ENCODE peak calls at places on chromosomes 2 and 18, in ten cellular contexts. One of them, this sample, is unnamed.

GRCh38 chr2:70104231-70105111 is 17.2 kb downstream of the PCBP1 start:
- DNase-seq in hypothalamus: no peak
- DNase-seq in thoracic aorta: no peak
- DNase-seq in NCI-H446 treated with DMSO at 0.1 percent for 48 hours: no peak
- DNase-seq in stimulated activated CD4-positive, alpha-beta T cell treated with anti-CD3 and anti-CD28 coated beads, Interleukin-1b, Interleukin-23, amount 100 ng/mL, for 24 hours: no peak
- DNase-seq in psoas muscle: no peak
- DNase-seq in brain microvascular endothelial cell: peak
- DNase-seq in activated CD4-positive, alpha-beta T cell treated with anti-CD3 and anti-CD28 coated beads, Interleukin-2, amount 50 U/mL, for 1 hour: peak
- DNase-seq in GM13977: peak
- DNase-seq in EL: peak
- DNase-seq in this sample: no peak

GRCh38 chr18:70046207-70046606 is 98.5 kb upstream of the CD226 start:
- DNase-seq in hypothalamus: no peak
- DNase-seq in thoracic aorta: no peak
- DNase-seq in NCI-H446 treated with DMSO at 0.1 percent for 48 hours: no peak
- DNase-seq in stimulated activated CD4-positive, alpha-beta T cell treated with anti-CD3 and anti-CD28 coated beads, Interleukin-1b, Interleukin-23, amount 100 ng/mL, for 24 hours: no peak
- DNase-seq in psoas muscle: no peak
- DNase-seq in brain microvascular endothelial cell: no peak
- DNase-seq in activated CD4-positive, alpha-beta T cell treated with anti-CD3 and anti-CD28 coated beads, Interleukin-2, amount 50 U/mL, for 1 hour: no peak
- DNase-seq in GM13977: no peak
- DNase-seq in EL: no peak
- DNase-seq in this sample: no peak

GRCh38 chr2:1709970-1710560 is 34.2 kb downstream of the PXDN start:
- DNase-seq in hypothalamus: no peak
- DNase-seq in thoracic aorta: no peak
- DNase-seq in NCI-H446 treated with DMSO at 0.1 percent for 48 hours: no peak
- DNase-seq in stimulated activated CD4-positive, alpha-beta T cell treated with anti-CD3 and anti-CD28 coated beads, Interleukin-1b, Interleukin-23, amount 100 ng/mL, for 24 hours: no peak
- DNase-seq in psoas muscle: no peak
- DNase-seq in brain microvascular endothelial cell: no peak
- DNase-seq in activated CD4-positive, alpha-beta T cell treated with anti-CD3 and anti-CD28 coated beads, Interleukin-2, amount 50 U/mL, for 1 hour: no peak
- DNase-seq in GM13977: no peak
- DNase-seq in EL: no peak
- DNase-seq in this sample: no peak

GRCh38 chr2:120299024-120299423 is 46.4 kb downstream of the RALB start:
- DNase-seq in hypothalamus: no peak
- DNase-seq in thoracic aorta: no peak
- DNase-seq in NCI-H446 treated with DMSO at 0.1 percent for 48 hours: no peak
- DNase-seq in stimulated activated CD4-positive, alpha-beta T cell treated with anti-CD3 and anti-CD28 coated beads, Interleukin-1b, Interleukin-23, amount 100 ng/mL, for 24 hours: no peak
- DNase-seq in psoas muscle: no peak
- DNase-seq in brain microvascular endothelial cell: no peak
- DNase-seq in activated CD4-positive, alpha-beta T cell treated with anti-CD3 and anti-CD28 coated beads, Interleukin-2, amount 50 U/mL, for 1 hour: no peak
- DNase-seq in GM13977: no peak
- DNase-seq in EL: no peak
- DNase-seq in this sample: no peak

GRCh38 chr18:35144628-35145027 is 96.2 kb upstream of the ZNF397 start:
- DNase-seq in hypothalamus: no peak
- DNase-seq in thoracic aorta: no peak
- DNase-seq in NCI-H446 treated with DMSO at 0.1 percent for 48 hours: no peak
- DNase-seq in stimulated activated CD4-positive, alpha-beta T cell treated with anti-CD3 and anti-CD28 coated beads, Interleukin-1b, Interleukin-23, amount 100 ng/mL, for 24 hours: no peak
- DNase-seq in psoas muscle: no peak
- DNase-seq in brain microvascular endothelial cell: no peak
- DNase-seq in activated CD4-positive, alpha-beta T cell treated with anti-CD3 and anti-CD28 coated beads, Interleukin-2, amount 50 U/mL, for 1 hour: no peak
- DNase-seq in GM13977: no peak
- DNase-seq in EL: no peak
- DNase-seq in this sample: no peak

GRCh38 chr18:12741351-12741750 is 38.5 kb downstream of the PSMG2 start:
- DNase-seq in hypothalamus: no peak
- DNase-seq in thoracic aorta: no peak
- DNase-seq in NCI-H446 treated with DMSO at 0.1 percent for 48 hours: no peak
- DNase-seq in stimulated activated CD4-positive, alpha-beta T cell treated with anti-CD3 and anti-CD28 coated beads, Interleukin-1b, Interleukin-23, amount 100 ng/mL, for 24 hours: no peak
- DNase-seq in psoas muscle: no peak
- DNase-seq in brain microvascular endothelial cell: peak
- DNase-seq in activated CD4-positive, alpha-beta T cell treated with anti-CD3 and anti-CD28 coated beads, Interleukin-2, amount 50 U/mL, for 1 hour: no peak
- DNase-seq in GM13977: no peak
- DNase-seq in EL: peak
- DNase-seq in this sample: no peak

GRCh38 chr2:195486987-195487644 is 169.9 kb upstream of the SLC39A10 start:
- DNase-seq in hypothalamus: no peak
- DNase-seq in thoracic aorta: no peak
- DNase-seq in NCI-H446 treated with DMSO at 0.1 percent for 48 hours: peak
- DNase-seq in stimulated activated CD4-positive, alpha-beta T cell treated with anti-CD3 and anti-CD28 coated beads, Interleukin-1b, Interleukin-23, amount 100 ng/mL, for 24 hours: no peak
- DNase-seq in psoas muscle: no peak
- DNase-seq in brain microvascular endothelial cell: peak
- DNase-seq in activated CD4-positive, alpha-beta T cell treated with anti-CD3 and anti-CD28 coated beads, Interleukin-2, amount 50 U/mL, for 1 hour: no peak
- DNase-seq in GM13977: no peak
- DNase-seq in EL: peak
- DNase-seq in this sample: no peak

GRCh38 chr2:220460257-220460985 is 833.0 kb downstream of the SLC4A3 start:
- DNase-seq in hypothalamus: no peak
- DNase-seq in thoracic aorta: no peak
- DNase-seq in NCI-H446 treated with DMSO at 0.1 percent for 48 hours: no peak
- DNase-seq in stimulated activated CD4-positive, alpha-beta T cell treated with anti-CD3 and anti-CD28 coated beads, Interleukin-1b, Interleukin-23, amount 100 ng/mL, for 24 hours: no peak
- DNase-seq in psoas muscle: no peak
- DNase-seq in brain microvascular endothelial cell: no peak
- DNase-seq in activated CD4-positive, alpha-beta T cell treated with anti-CD3 and anti-CD28 coated beads, Interleukin-2, amount 50 U/mL, for 1 hour: no peak
- DNase-seq in GM13977: no peak
- DNase-seq in EL: no peak
- DNase-seq in this sample: no peak

GRCh38 chr2:3470856-3471737 is 48.2 kb downstream of the ADI1 start:
- DNase-seq in hypothalamus: no peak
- DNase-seq in thoracic aorta: no peak
- DNase-seq in NCI-H446 treated with DMSO at 0.1 percent for 48 hours: no peak
- DNase-seq in stimulated activated CD4-positive, alpha-beta T cell treated with anti-CD3 and anti-CD28 coated beads, Interleukin-1b, Interleukin-23, amount 100 ng/mL, for 24 hours: no peak
- DNase-seq in psoas muscle: peak
- DNase-seq in brain microvascular endothelial cell: no peak
- DNase-seq in activated CD4-positive, alpha-beta T cell treated with anti-CD3 and anti-CD28 coated beads, Interleukin-2, amount 50 U/mL, for 1 hour: no peak
- DNase-seq in GM13977: no peak
- DNase-seq in EL: no peak
- DNase-seq in this sample: no peak

GRCh38 chr2:28904295-28904694 is 9.8 kb downstream of the WDR43 start:
- DNase-seq in hypothalamus: no peak
- DNase-seq in thoracic aorta: no peak
- DNase-seq in NCI-H446 treated with DMSO at 0.1 percent for 48 hours: no peak
- DNase-seq in stimulated activated CD4-positive, alpha-beta T cell treated with anti-CD3 and anti-CD28 coated beads, Interleukin-1b, Interleukin-23, amount 100 ng/mL, for 24 hours: no peak
- DNase-seq in psoas muscle: no peak
- DNase-seq in brain microvascular endothelial cell: no peak
- DNase-seq in activated CD4-positive, alpha-beta T cell treated with anti-CD3 and anti-CD28 coated beads, Interleukin-2, amount 50 U/mL, for 1 hour: no peak
- DNase-seq in GM13977: no peak
- DNase-seq in EL: peak
- DNase-seq in this sample: no peak